ENCODE peak calls at places on chromosomes 4 and X, in four cellular contexts. One of them, this sample, is unnamed.

GRCh38 chr4:72430050-72430449 is 139.0 kb downstream of the ADAMTS3 start:
- DNase-seq in iPS-NIHi11: no peak
- DNase-seq in fibroblast of pulmonary artery: peak; percentile 21
- DNase-seq in DMS79: no peak
- DNase-seq in this sample: no peak

GRCh38 chrX:5915783-5916182 is 312.9 kb downstream of the NLGN4X start:
- DNase-seq in iPS-NIHi11: no peak
- DNase-seq in fibroblast of pulmonary artery: no peak
- DNase-seq in DMS79: no peak
- DNase-seq in this sample: no peak

GRCh38 chr4:177301127-177301639 is 8.5 kb upstream of the NEIL3 start:
- DNase-seq in iPS-NIHi11: no peak
- DNase-seq in fibroblast of pulmonary artery: no peak
- DNase-seq in DMS79: no peak
- DNase-seq in this sample: no peak

GRCh38 chr4:67531349-67531748 is 14.0 kb downstream of the CENPC start:
- DNase-seq in iPS-NIHi11: no peak
- DNase-seq in fibroblast of pulmonary artery: no peak
- DNase-seq in DMS79: no peak
- DNase-seq in this sample: no peak

GRCh38 chrX:134741801-134742200 is 83.5 kb upstream of the PLAC1 start:
- DNase-seq in iPS-NIHi11: no peak
- DNase-seq in fibroblast of pulmonary artery: no peak
- DNase-seq in DMS79: no peak
- DNase-seq in this sample: no peak

GRCh38 chrX:63275127-63275526 is 76.0 kb downstream of the SPIN4 start:
- DNase-seq in iPS-NIHi11: peak; percentile 41
- DNase-seq in fibroblast of pulmonary artery: peak; percentile 6
- DNase-seq in DMS79: no peak
- DNase-seq in this sample: no peak

GRCh38 chr4:182238355-182238931 is 4.8 kb upstream of the TENM3 start:
- DNase-seq in iPS-NIHi11: peak; percentile 24
- DNase-seq in fibroblast of pulmonary artery: no peak
- DNase-seq in DMS79: no peak
- DNase-seq in this sample: no peak

GRCh38 chrX:52353838-52354237 is 15.0 kb upstream of the XAGE2 start:
- DNase-seq in iPS-NIHi11: no peak
- DNase-seq in fibroblast of pulmonary artery: no peak
- DNase-seq in DMS79: no peak
- DNase-seq in this sample: no peak

GRCh38 chr4:3041192-3042142 is 32.9 kb downstream of the HTT-AS start:
- DNase-seq in iPS-NIHi11: peak; percentile 39
- DNase-seq in fibroblast of pulmonary artery: no peak
- DNase-seq in DMS79: no peak
- DNase-seq in this sample: no peak

GRCh38 chrX:41722816-41723215 is 1.2 kb upstream of the GPR82 start:
- DNase-seq in iPS-NIHi11: no peak
- DNase-seq in fibroblast of pulmonary artery: peak; percentile 30
- DNase-seq in DMS79: no peak
- DNase-seq in this sample: no peak

GRCh38 chr4:105894570-105895323 is 524 bp upstream of the NPNT start:
- DNase-seq in iPS-NIHi11: peak; percentile 57
- DNase-seq in fibroblast of pulmonary artery: no peak
- DNase-seq in DMS79: no peak
- DNase-seq in this sample: no peak

GRCh38 chr4:68216501-68216900 is 29.0 kb downstream of the TMPRSS11B start:
- DNase-seq in iPS-NIHi11: no peak
- DNase-seq in fibroblast of pulmonary artery: no peak
- DNase-seq in DMS79: no peak
- DNase-seq in this sample: no peak

GRCh38 chr4:5979981-5980380 is 38.2 kb downstream of the C4orf50 start:
- DNase-seq in iPS-NIHi11: peak; percentile 80
- DNase-seq in fibroblast of pulmonary artery: peak; percentile 4
- DNase-seq in DMS79: no peak
- DNase-seq in this sample: no peak

GRCh38 chr4:63786181-63786580 is 623.1 kb downstream of the TECRL start:
- DNase-seq in iPS-NIHi11: no peak
- DNase-seq in fibroblast of pulmonary artery: no peak
- DNase-seq in DMS79: no peak
- DNase-seq in this sample: no peak